ENCODE peak calls at places on chromosomes 6 and 20, in four cellular contexts. K is glutamatergic neuron, M is omental fat pad, Q is fibroblast of villous mesenchyme. N is an unnamed sample.

GRCh38 chr6:114638346-114638745 is 295.5 kb upstream of the HS3ST5 start:
- DNase-seq in K (no peak), M (no peak), Q (no peak), N (no peak)

GRCh38 chr6:152503541-152503940 is 133.6 kb downstream of the SYNE1 start:
- DNase-seq in K (no peak), M (no peak), Q (no peak), N (no peak)

GRCh38 chr20:23687986-23688385 is 852 bp downstream of the CST4 start:
- DNase-seq in K (no peak), M (no peak), Q (no peak), N (no peak)

GRCh38 chr6:99096186-99096585 is 148.4 kb upstream of the FBXL4 start:
- DNase-seq in K (no peak), M (no peak), Q (no peak), N (no peak)

GRCh38 chr20:63060057-63060991 is 53.6 kb upstream of the BHLHE23 start:
- DNase-seq in K (peak), M (no peak), Q (peak), N (no peak)

GRCh38 chr20:51525241-51526104 is 17.0 kb downstream of the NFATC2 start:
- DNase-seq in K (no peak), M (no peak), Q (no peak), N (peak)

GRCh38 chr20:62902926-62903615 is 23.2 kb downstream of the DIDO1 start:
- DNase-seq in K (no peak), M (no peak), Q (peak), N (no peak)

GRCh38 chr6:11609324-11610071 is 71.9 kb downstream of the TMEM170B start:
- DNase-seq in K (no peak), M (no peak), Q (peak), N (no peak)

GRCh38 chr6:3325210-3325609 is 66.5 kb downstream of the PSMG4 start:
- DNase-seq in K (no peak), M (no peak), Q (no peak), N (no peak)

DNA sequence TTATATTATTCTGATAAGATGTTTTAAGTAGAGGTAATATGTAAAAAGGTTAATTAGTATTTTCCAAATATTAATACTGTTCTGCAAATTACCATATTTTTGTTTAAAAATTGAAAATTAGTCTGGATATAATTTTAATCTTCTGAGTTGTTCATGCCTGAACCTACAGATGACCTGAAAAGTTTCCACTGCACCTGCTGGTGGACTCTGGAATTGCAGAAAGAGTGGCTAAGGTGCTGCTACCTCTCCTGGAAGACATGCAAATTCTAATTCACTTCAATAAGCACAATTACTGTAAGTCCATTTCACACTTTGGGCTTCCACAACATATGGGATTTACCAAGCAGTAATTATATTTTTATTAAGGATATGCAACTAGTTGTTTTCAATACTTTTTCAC is 77.7 kb upstream of the OLIG3 start:
- DNase-seq in K (peak), M (peak), Q (peak), N (peak)
- TF ChIP-seq CTCF in K (peak), M (no peak), Q (peak), N (peak)

GRCh38 chr6:31158863-31159855 is 770 bp downstream of the TCF19 start:
- DNase-seq in K (no peak), M (no peak), Q (peak), N (peak)
- TF ChIP-seq CTCF in K (no peak), M (no peak), Q (peak), N (peak)

DNA sequence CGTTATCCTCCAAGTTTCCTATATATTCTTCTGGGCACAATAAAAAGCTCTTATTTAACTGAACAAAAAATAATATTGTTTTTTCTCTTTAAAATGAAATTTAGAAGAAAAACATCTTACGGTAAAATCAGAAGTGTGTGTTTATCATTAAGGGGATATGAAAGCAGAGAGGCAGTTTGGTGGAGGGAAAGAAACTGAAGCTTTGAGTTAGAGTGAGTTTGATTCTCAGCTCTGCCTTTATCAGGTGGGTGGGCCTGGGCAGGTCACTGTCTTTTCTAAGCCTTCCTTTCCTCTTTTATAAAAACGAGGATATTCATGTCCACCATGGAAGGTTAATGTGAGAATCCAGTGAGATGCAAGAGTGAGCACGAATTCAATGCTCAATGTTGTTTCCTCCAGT is 379.8 kb upstream of the CNR1 start:
- DNase-seq in K (no peak), M (no peak), Q (no peak), N (no peak)
- TF ChIP-seq CTCF in K (no peak), M (no peak), Q (no peak), N (no peak)

DNA sequence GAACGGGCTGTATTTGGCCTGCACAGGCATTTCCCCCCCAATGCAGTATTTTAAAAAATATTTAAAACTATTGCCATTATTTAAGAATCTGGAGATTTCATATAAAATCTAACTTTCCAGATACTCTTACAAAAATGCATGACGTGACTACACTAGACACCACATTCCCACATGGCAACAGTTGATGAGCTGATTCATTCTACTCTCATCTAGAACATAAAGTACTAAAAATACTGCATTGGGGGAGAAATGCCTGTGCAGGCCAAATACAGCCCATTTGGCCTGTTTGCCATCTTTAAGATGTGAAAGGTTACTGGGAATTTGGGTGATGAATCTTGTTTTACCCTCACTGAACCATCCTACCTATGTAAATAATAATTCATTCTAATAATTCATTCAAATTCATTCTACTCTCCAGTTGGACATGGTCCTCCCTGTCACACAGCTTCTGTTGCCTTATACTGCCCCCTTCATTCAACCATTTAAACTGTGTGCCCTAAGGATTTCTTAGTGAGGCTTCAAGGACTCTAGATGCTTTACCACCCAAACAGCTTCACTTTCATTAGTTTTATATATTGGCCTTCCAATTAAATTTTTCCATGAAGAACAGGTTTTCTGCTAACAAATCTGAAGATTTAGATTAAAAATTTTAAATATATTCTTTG is 6.9 kb upstream of the ZSCAN16 start:
- DNase-seq in K (no peak), M (no peak), Q (no peak), N (no peak)
- TF ChIP-seq CTCF in K (no peak), M (no peak), Q (no peak), N (no peak)

GRCh38 chr6:56959938-56960337 is 5.0 kb downstream of the BEND6 start:
- DNase-seq in K (no peak), M (no peak), Q (peak), N (no peak)

GRCh38 chr6:56962451-56962850 is 7.5 kb downstream of the BEND6 start:
- DNase-seq in K (no peak), M (no peak), Q (no peak), N (no peak)

GRCh38 chr6:56959094-56959493 is 4.2 kb downstream of the BEND6 start:
- DNase-seq in K (no peak), M (no peak), Q (no peak), N (no peak)

GRCh38 chr6:56963043-56963442 is 8.1 kb downstream of the BEND6 start:
- DNase-seq in K (no peak), M (no peak), Q (no peak), N (no peak)

DNA sequence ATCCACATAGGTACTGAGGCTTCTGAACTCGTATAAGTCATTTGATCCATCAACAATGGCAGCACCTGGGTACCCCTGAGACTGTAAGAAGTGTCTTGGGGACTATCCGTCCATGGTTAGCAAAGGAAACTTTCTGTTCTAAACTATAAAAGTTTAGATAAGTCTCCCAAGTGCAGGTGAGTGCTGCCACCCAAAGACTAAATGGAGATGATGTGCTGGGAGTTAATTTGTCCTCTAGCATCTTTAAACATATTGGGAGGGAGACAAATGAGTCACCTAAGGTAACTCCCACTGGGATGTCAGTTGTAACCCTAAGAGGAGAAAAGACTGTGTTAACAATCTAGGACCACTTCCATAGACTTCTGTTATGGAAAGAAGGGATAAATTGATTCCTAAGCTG is 6.2 kb downstream of the BEND6 start:
- DNase-seq in K (no peak), M (no peak), Q (no peak), N (no peak)
- TF ChIP-seq CTCF in K (no peak), M (no peak), Q (no peak), N (peak)

DNA sequence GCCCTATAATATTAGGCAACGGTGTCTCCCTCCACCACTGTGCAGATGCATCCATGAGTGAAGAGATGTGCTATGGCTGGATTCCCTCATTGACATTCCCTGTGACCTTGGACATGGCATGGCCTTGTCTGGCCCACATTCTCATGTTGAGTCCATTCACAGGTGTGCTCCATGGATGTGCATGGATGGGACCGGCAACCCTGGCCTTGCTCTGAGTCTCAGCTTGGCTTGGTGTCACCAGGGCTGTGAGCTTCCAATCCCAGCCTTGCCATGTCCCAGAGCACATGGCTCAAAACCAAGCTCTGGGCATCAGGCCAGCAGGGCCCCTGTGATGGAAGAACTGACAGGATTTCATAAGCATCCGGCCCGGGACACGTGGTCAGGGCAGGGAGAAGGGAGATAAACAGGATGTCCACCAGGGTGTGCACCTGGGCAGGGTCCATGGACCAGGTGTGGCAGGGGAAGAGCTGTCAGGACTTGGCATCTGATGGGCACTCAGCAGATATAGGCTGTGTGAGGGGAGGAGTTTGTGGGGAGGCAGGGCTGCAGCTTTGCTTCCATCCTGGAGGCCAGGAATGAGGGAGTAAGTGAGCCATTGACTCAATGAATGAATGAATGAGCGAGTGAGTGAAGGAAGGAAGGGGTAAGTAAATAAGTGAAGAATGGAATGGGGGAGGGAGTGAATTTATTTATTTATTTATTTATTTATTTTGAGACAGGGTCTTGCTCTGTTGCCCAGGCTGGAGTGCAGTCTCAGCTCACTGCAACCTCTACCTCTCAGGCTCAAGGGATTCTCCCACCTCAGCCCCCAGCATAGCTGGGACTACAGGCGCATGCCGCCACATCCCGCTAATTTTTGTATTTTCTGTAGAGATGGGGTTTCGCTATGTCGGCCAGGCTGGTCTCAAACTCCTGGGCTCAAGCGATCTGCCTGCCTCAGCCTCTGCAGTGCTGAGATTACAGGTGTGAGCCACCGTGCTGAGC is 15.7 kb downstream of the NRSN2 start:
- DNase-seq in K (no peak), M (peak), Q (peak), N (peak)
- TF ChIP-seq CTCF in K (no peak), M (no peak), Q (peak), N (no peak)

GRCh38 chr6:38514399-38514798 is 125.3 kb downstream of the BTBD9 start:
- DNase-seq in K (no peak), M (no peak), Q (no peak), N (no peak)
- TF ChIP-seq CTCF in K (no peak), M (no peak), Q (no peak), N (no peak)

DNA sequence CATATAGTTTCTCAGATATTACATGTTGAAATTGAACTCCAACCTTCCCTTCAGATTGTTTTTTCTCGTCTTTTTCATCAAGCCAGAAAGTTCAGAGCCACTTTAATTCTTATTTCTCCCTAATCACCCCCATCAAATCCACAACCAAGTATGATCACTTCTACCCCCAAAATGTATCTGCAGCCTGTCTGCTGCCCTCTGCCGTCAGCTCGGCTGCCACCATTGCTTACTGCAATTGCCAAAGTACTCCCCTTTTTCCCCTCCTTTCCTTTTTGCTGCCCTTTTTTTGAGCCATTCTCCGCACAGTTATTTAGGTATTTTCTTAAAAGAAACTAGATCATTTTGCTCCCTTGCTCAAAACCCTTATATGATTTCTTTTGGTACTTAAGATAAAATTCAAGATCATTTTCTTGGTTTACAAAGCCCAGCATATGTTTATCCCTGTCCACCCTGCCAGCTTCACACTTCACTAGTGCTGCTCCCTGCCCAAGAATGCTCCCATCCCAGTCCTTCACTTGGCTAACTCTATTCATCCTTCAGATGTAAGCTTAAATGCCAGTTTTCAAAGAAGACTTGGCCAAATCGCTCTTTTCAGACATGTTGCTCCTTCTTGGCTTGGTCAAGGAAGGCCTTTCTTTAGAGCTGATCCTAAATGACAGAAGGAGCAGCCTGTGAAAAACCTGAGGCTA is 63.6 kb downstream of the SH3BGRL2 start:
- DNase-seq in K (no peak), M (no peak), Q (no peak), N (no peak)
- TF ChIP-seq CTCF in K (no peak), M (no peak), Q (peak), N (no peak)